ENCODE peak calls at places on chromosome 17, in four cellular contexts. One of them, this sample, is unnamed.

GRCh38 chr17:41428591-41429326 is 4.4 kb upstream of the KRT37 start:
- DNase-seq in IMR-90: no peak
- DNase-seq in H1: no peak
- DNase-seq in mesendoderm: no peak
- DNase-seq in this sample: no peak

GRCh38 chr17:8846768-8847211 is 20.7 kb downstream of the PIK3R6 start:
- DNase-seq in IMR-90: peak
- DNase-seq in mesendoderm: peak
- DNase-seq in H1: no peak
- DNase-seq in this sample: peak

GRCh38 chr17:48850792-48851325 is 20.0 kb downstream of the CALCOCO2 start:
- DNase-seq in mesendoderm: no peak
- DNase-seq in IMR-90: no peak
- DNase-seq in H1: no peak
- DNase-seq in this sample: no peak

GRCh38 chr17:45995617-45996270 is 3.3 kb upstream of the STH start:
- DNase-seq in mesendoderm: no peak
- DNase-seq in H1: no peak
- DNase-seq in IMR-90: no peak
- DNase-seq in this sample: no peak

GRCh38 chr17:57834146-57834741 is 15.6 kb downstream of the MRPS23 start:
- DNase-seq in H1: peak
- DNase-seq in mesendoderm: peak
- DNase-seq in IMR-90: no peak
- DNase-seq in this sample: peak

GRCh38 chr17:71496552-71496951 is 624.3 kb upstream of the SOX9 start:
- DNase-seq in H1: no peak
- DNase-seq in mesendoderm: no peak
- DNase-seq in IMR-90: peak
- DNase-seq in this sample: no peak

GRCh38 chr17:57459286-57459915 is 203.1 kb downstream of the MSI2 start:
- DNase-seq in H1: no peak
- DNase-seq in mesendoderm: no peak
- DNase-seq in IMR-90: peak
- DNase-seq in this sample: no peak

GRCh38 chr17:31309525-31309924 is 4.3 kb downstream of the EVI2B start:
- DNase-seq in IMR-90: no peak
- DNase-seq in H1: no peak
- DNase-seq in mesendoderm: no peak
- DNase-seq in this sample: no peak

GRCh38 chr17:42359133-42359532 is 29.1 kb downstream of the STAT3 start:
- DNase-seq in IMR-90: no peak
- DNase-seq in mesendoderm: peak
- DNase-seq in H1: no peak
- DNase-seq in this sample: no peak

GRCh38 chr17:31310877-31311276 is 3.0 kb downstream of the EVI2B start:
- DNase-seq in mesendoderm: no peak
- DNase-seq in H1: no peak
- DNase-seq in IMR-90: no peak
- DNase-seq in this sample: no peak

GRCh38 chr17:62562656-62563055 is 64.8 kb upstream of the MRC2 start:
- DNase-seq in H1: no peak
- DNase-seq in IMR-90: peak
- DNase-seq in mesendoderm: no peak
- DNase-seq in this sample: no peak

GRCh38 chr17:9206160-9206988 is 185.1 kb downstream of the NTN1 start:
- DNase-seq in H1: no peak
- DNase-seq in mesendoderm: no peak
- DNase-seq in IMR-90: no peak
- DNase-seq in this sample: no peak

GRCh38 chr17:72726936-72727335 is 365.6 kb downstream of the SLC39A11 start:
- DNase-seq in IMR-90: peak
- DNase-seq in H1: no peak
- DNase-seq in mesendoderm: no peak
- DNase-seq in this sample: no peak

GRCh38 chr17:66747561-66748275 is 87.2 kb upstream of the CACNG5 start:
- DNase-seq in H1: no peak
- DNase-seq in IMR-90: peak
- DNase-seq in mesendoderm: no peak
- DNase-seq in this sample: no peak

GRCh38 chr17:13786000-13786598 is 184.4 kb upstream of the HS3ST3A1 start:
- DNase-seq in IMR-90: peak
- DNase-seq in mesendoderm: no peak
- DNase-seq in H1: no peak
- DNase-seq in this sample: no peak

GRCh38 chr17:63821809-63822208 is 5.4 kb upstream of the PSMC5 start:
- DNase-seq in IMR-90: no peak
- DNase-seq in H1: no peak
- DNase-seq in mesendoderm: no peak
- DNase-seq in this sample: no peak

GRCh38 chr17:41692722-41693521 is 4.2 kb downstream of the EIF1 start:
- DNase-seq in mesendoderm: no peak
- DNase-seq in IMR-90: peak
- DNase-seq in H1: no peak
- DNase-seq in this sample: no peak

GRCh38 chr17:49508061-49508865 is 13.2 kb downstream of the NGFR start:
- DNase-seq in IMR-90: no peak
- DNase-seq in H1: peak
- DNase-seq in mesendoderm: peak
- DNase-seq in this sample: peak

GRCh38 chr17:72724375-72724774 is 368.1 kb downstream of the SLC39A11 start:
- DNase-seq in H1: no peak
- DNase-seq in IMR-90: peak
- DNase-seq in mesendoderm: no peak
- DNase-seq in this sample: no peak

GRCh38 chr17:46879101-46879500 is 27.7 kb downstream of the WNT9B start:
- DNase-seq in mesendoderm: no peak
- DNase-seq in IMR-90: no peak
- DNase-seq in H1: no peak
- DNase-seq in this sample: no peak

GRCh38 chr17:37111329-37111728 is 162.6 kb downstream of the AATF start:
- DNase-seq in mesendoderm: no peak
- DNase-seq in H1: no peak
- DNase-seq in IMR-90: no peak
- DNase-seq in this sample: no peak

GRCh38 chr17:16449121-16449570 is 33.8 kb downstream of the TRPV2 start:
- DNase-seq in mesendoderm: no peak
- DNase-seq in H1: no peak
- DNase-seq in IMR-90: peak
- DNase-seq in this sample: no peak

GRCh38 chr17:31413871-31414589 is 22.6 kb downstream of the RAB11FIP4 start:
- DNase-seq in H1: no peak
- DNase-seq in mesendoderm: no peak
- DNase-seq in IMR-90: peak
- DNase-seq in this sample: no peak

GRCh38 chr17:57645950-57646686 is 99.0 kb downstream of the CCDC182 start:
- DNase-seq in IMR-90: peak
- DNase-seq in H1: no peak
- DNase-seq in mesendoderm: no peak
- DNase-seq in this sample: no peak

GRCh38 chr17:42291136-42291535 is 2.8 kb downstream of the STAT5A start:
- DNase-seq in mesendoderm: no peak
- DNase-seq in H1: no peak
- DNase-seq in IMR-90: no peak
- DNase-seq in this sample: peak

GRCh38 chr17:731943-732787 is at the start of gene TLCD3A:
- DNase-seq in H1: no peak
- DNase-seq in mesendoderm: peak
- DNase-seq in IMR-90: peak
- DNase-seq in this sample: peak

GRCh38 chr17:8599351-8600011 is 31.0 kb downstream of the MYH10 start:
- DNase-seq in H1: no peak
- DNase-seq in mesendoderm: no peak
- DNase-seq in IMR-90: no peak
- DNase-seq in this sample: no peak

GRCh38 chr17:63447688-63448005 is 1.5 kb upstream of the CYB561 start:
- DNase-seq in mesendoderm: no peak
- DNase-seq in IMR-90: no peak
- DNase-seq in H1: no peak
- DNase-seq in this sample: no peak

GRCh38 chr17:17087424-17088103 is 45.3 kb downstream of the MPRIP start:
- DNase-seq in IMR-90: no peak
- DNase-seq in H1: no peak
- DNase-seq in mesendoderm: peak
- DNase-seq in this sample: no peak

DNA sequence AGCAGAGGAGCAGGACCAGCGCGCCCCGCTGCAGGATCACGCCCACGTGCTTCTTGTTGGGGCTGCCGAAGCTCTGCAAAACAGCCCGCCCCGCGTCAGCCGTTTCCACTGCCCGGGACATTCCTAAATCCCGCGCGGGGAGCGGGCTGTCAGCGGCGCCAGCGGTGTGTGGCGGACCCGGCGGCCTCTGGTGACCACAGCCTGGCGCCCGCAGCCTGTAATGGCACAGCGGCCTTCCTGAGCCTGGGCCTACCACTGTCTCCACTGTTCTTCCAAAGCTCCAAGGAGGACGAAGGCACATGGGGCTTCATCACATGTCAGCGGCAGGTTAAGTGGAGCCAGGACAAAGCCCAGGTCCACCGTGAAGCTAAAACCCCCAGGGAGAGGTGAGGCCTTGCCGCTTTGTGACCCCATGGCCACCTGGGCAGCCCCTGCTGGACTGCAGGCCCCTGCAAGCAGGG is 2.5 kb downstream of the SLC47A2 start:
- DNase-seq in mesendoderm: no peak
- DNase-seq in H1: no peak
- DNase-seq in IMR-90: no peak
- DNase-seq in this sample: no peak
- H2BK5ac ChIP-seq in mesendoderm: no peak
- H2BK5ac ChIP-seq in H1: no peak
- H2BK5ac ChIP-seq in IMR-90: no peak
- H2BK5ac ChIP-seq in this sample: no peak

GRCh38 chr17:81433656-81434055 is 38.4 kb downstream of the BAHCC1 start:
- DNase-seq in mesendoderm: no peak
- DNase-seq in IMR-90: no peak
- DNase-seq in H1: no peak
- DNase-seq in this sample: no peak
- H3K23ac ChIP-seq in mesendoderm: no peak
- H3K23ac ChIP-seq in IMR-90: no peak
- H3K23ac ChIP-seq in H1: no peak
- H3K23ac ChIP-seq in this sample: no peak

DNA sequence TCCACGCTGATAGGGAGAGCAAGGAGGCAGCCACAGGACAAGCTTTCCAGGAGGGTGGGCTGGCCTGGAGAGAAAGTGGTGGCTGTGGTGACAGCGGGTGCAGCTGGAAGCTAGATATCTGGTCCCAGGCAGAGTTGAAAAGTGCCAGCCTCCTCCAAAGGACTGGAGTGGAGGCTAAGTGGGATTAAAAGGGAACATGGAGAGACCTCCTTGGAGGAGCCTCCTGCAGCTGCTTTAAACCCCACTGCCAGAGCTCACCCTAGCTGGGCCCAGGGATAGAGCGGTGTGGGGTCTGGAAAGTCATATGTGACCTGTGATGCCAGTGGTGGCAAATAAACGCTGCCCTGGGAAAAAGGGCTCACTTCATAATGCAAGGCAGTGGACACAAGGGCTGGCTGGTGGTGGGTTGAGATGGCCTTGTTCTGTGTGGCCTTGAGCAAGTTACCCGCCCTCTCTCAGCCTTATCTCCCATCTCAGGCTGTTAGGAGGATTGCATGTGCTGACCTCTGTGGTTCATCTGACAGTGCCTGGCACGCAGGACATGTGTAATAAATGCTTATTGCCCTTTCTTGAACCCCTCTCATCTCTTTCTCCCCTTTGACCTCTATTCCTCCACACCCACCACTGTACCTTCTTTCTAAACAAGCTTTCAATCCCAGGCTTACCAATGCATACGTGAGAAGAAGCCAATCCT is 61.0 kb upstream of the LGALS9 start:
- DNase-seq in mesendoderm: no peak
- DNase-seq in IMR-90: no peak
- DNase-seq in H1: no peak
- DNase-seq in this sample: no peak
- H4K5ac ChIP-seq in mesendoderm: no peak
- H4K5ac ChIP-seq in IMR-90: peak
- H4K5ac ChIP-seq in H1: no peak
- H4K5ac ChIP-seq in this sample: no peak

GRCh38 chr17:73938706-73939105 is 264.8 kb upstream of the RPL38 start:
- DNase-seq in mesendoderm: no peak
- DNase-seq in IMR-90: no peak
- DNase-seq in H1: no peak
- DNase-seq in this sample: no peak
- H2BK5ac ChIP-seq in mesendoderm: no peak
- H2BK5ac ChIP-seq in IMR-90: no peak
- H2BK5ac ChIP-seq in H1: no peak
- H2BK5ac ChIP-seq in this sample: no peak

GRCh38 chr17:81002013-81002384 is 10.4 kb downstream of the CHMP6 start:
- DNase-seq in mesendoderm: no peak
- DNase-seq in H1: no peak
- DNase-seq in IMR-90: no peak
- DNase-seq in this sample: no peak
- H3K23ac ChIP-seq in mesendoderm: no peak
- H3K23ac ChIP-seq in H1: no peak
- H3K23ac ChIP-seq in IMR-90: no peak
- H3K23ac ChIP-seq in this sample: no peak

GRCh38 chr17:15240617-15241016 is 24.5 kb downstream of the PMP22 start:
- DNase-seq in mesendoderm: no peak
- DNase-seq in IMR-90: peak
- DNase-seq in H1: no peak
- DNase-seq in this sample: peak
- H4K5ac ChIP-seq in mesendoderm: no peak
- H4K5ac ChIP-seq in IMR-90: no peak
- H4K5ac ChIP-seq in H1: no peak
- H4K5ac ChIP-seq in this sample: no peak

DNA sequence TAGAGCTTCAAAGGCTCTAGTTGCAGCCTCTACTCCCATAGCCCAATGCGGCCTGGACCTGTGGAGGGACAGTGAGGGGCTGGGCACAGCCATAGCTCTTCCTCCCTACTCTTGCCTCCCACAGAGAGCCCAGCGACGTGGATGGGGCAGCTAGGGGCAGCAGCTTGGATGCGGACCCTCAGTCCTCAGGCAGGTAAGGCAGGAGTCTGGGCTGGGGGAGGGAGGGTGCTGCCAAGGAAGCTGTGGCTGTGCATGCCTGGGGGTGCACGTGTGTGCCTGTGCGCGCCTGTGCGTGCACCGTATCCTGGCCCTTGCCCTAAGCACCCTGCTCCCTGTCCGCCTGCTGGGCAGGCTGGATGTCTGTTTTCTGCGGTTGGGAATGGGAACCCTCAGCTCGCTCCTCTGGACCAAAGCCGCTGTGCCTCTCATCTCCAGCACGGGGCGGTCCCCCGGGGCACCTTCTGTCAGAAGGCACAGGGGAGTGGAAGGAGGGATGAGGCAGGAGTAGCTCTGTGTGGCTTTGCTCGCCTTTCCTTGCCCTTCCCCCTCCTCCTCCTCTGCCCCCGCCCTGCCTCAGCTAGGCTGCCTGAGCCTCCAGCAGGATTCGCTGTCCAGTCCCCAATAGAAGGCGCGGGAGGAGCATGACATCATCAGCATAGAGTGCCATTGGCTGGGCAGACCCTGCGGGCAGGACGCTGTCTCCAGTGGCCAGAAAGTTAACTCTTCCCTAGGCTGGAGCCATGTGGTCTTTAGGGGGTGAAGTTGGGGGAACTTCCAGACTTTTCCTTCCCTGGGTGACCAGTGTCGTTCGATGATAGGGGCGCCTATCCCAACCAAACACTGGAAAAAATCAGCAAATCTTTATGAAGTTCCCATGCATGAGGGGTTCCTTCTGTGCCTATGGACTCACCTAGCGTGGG is 797 bp downstream of the PRCD start:
- DNase-seq in H1: peak
- DNase-seq in mesendoderm: peak
- DNase-seq in IMR-90: peak
- DNase-seq in this sample: peak
- H2BK5ac ChIP-seq in H1: peak
- H2BK5ac ChIP-seq in mesendoderm: no peak
- H2BK5ac ChIP-seq in IMR-90: peak
- H2BK5ac ChIP-seq in this sample: no peak